ENCODE peak calls at places on chromosomes 11 and 22, in eight cellular contexts. One of them, this sample, is unnamed.

GRCh38 chr11:74820763-74821162 is 72.1 kb downstream of the RNF169 start:
- DNase-seq in spleen: no peak
- DNase-seq in endothelial cell of umbilical vein: peak
- DNase-seq in sigmoid colon: no peak
- DNase-seq in H1: no peak
- DNase-seq in stomach: no peak
- DNase-seq in HepG2: peak
- DNase-seq in transverse colon: no peak
- DNase-seq in this sample: no peak

GRCh38 chr22:19241593-19241906 is 50.0 kb downstream of the CLTCL1 start:
- DNase-seq in sigmoid colon: no peak
- DNase-seq in transverse colon: no peak
- DNase-seq in stomach: no peak
- DNase-seq in HepG2: no peak
- DNase-seq in endothelial cell of umbilical vein: no peak
- DNase-seq in H1: no peak
- DNase-seq in spleen: no peak
- DNase-seq in this sample: no peak

GRCh38 chr11:113001709-113002108 is 40.5 kb downstream of the NCAM1 start:
- DNase-seq in sigmoid colon: no peak
- DNase-seq in stomach: no peak
- DNase-seq in spleen: no peak
- DNase-seq in transverse colon: no peak
- DNase-seq in HepG2: no peak
- DNase-seq in H1: no peak
- DNase-seq in endothelial cell of umbilical vein: no peak
- DNase-seq in this sample: no peak

GRCh38 chr11:34616830-34617504 is 3.9 kb upstream of the EHF start:
- DNase-seq in endothelial cell of umbilical vein: no peak
- DNase-seq in transverse colon: no peak
- DNase-seq in spleen: no peak
- DNase-seq in sigmoid colon: no peak
- DNase-seq in stomach: peak
- DNase-seq in H1: no peak
- DNase-seq in HepG2: no peak
- DNase-seq in this sample: no peak

GRCh38 chr22:28791841-28792490 is 8.4 kb downstream of the XBP1 start:
- DNase-seq in transverse colon: no peak
- DNase-seq in spleen: no peak
- DNase-seq in stomach: no peak
- DNase-seq in endothelial cell of umbilical vein: peak
- DNase-seq in HepG2: no peak
- DNase-seq in H1: no peak
- DNase-seq in sigmoid colon: no peak
- DNase-seq in this sample: no peak

GRCh38 chr11:78140392-78141077 is 1.1 kb upstream of the ALG8 start:
- DNase-seq in stomach: no peak
- DNase-seq in endothelial cell of umbilical vein: no peak
- DNase-seq in sigmoid colon: no peak
- DNase-seq in HepG2: no peak
- DNase-seq in H1: no peak
- DNase-seq in transverse colon: no peak
- DNase-seq in spleen: no peak
- DNase-seq in this sample: no peak

GRCh38 chr11:80495116-80495515 is 1054.3 kb upstream of the TENM4 start:
- DNase-seq in H1: no peak
- DNase-seq in HepG2: no peak
- DNase-seq in sigmoid colon: no peak
- DNase-seq in transverse colon: no peak
- DNase-seq in spleen: no peak
- DNase-seq in endothelial cell of umbilical vein: no peak
- DNase-seq in stomach: no peak
- DNase-seq in this sample: no peak

GRCh38 chr22:36900225-36900624 is 13.2 kb upstream of the CSF2RB start:
- DNase-seq in transverse colon: no peak
- DNase-seq in H1: no peak
- DNase-seq in spleen: no peak
- DNase-seq in HepG2: no peak
- DNase-seq in endothelial cell of umbilical vein: no peak
- DNase-seq in stomach: no peak
- DNase-seq in sigmoid colon: no peak
- DNase-seq in this sample: no peak

GRCh38 chr11:69916806-69917387 is 97.7 kb upstream of the FGF3 start:
- DNase-seq in sigmoid colon: no peak
- DNase-seq in stomach: no peak
- DNase-seq in H1: no peak
- DNase-seq in endothelial cell of umbilical vein: no peak
- DNase-seq in spleen: no peak
- DNase-seq in HepG2: no peak
- DNase-seq in transverse colon: peak
- DNase-seq in this sample: no peak

GRCh38 chr22:30250713-30251267 is 4.2 kb upstream of the LIF start:
- DNase-seq in endothelial cell of umbilical vein: no peak
- DNase-seq in spleen: no peak
- DNase-seq in sigmoid colon: no peak
- DNase-seq in HepG2: no peak
- DNase-seq in H1: no peak
- DNase-seq in stomach: peak
- DNase-seq in transverse colon: no peak
- DNase-seq in this sample: peak

GRCh38 chr11:64838600-64839334 is 5.7 kb downstream of the CDC42BPG start:
- DNase-seq in spleen: no peak
- DNase-seq in stomach: no peak
- DNase-seq in endothelial cell of umbilical vein: no peak
- DNase-seq in sigmoid colon: no peak
- DNase-seq in H1: no peak
- DNase-seq in transverse colon: no peak
- DNase-seq in HepG2: no peak
- DNase-seq in this sample: peak

GRCh38 chr22:41314821-41315220 is 13.5 kb downstream of the ZC3H7B start:
- DNase-seq in stomach: no peak
- DNase-seq in H1: no peak
- DNase-seq in endothelial cell of umbilical vein: no peak
- DNase-seq in sigmoid colon: no peak
- DNase-seq in transverse colon: no peak
- DNase-seq in spleen: no peak
- DNase-seq in HepG2: no peak
- DNase-seq in this sample: no peak

GRCh38 chr11:44590769-44591168 is 25.3 kb downstream of the CD82 start:
- DNase-seq in H1: no peak
- DNase-seq in spleen: no peak
- DNase-seq in sigmoid colon: no peak
- DNase-seq in transverse colon: no peak
- DNase-seq in HepG2: no peak
- DNase-seq in stomach: no peak
- DNase-seq in endothelial cell of umbilical vein: no peak
- DNase-seq in this sample: no peak

GRCh38 chr22:46959369-46959768 is 196.9 kb downstream of the TBC1D22A start:
- DNase-seq in stomach: no peak
- DNase-seq in transverse colon: no peak
- DNase-seq in spleen: no peak
- DNase-seq in HepG2: no peak
- DNase-seq in sigmoid colon: peak
- DNase-seq in endothelial cell of umbilical vein: no peak
- DNase-seq in H1: no peak
- DNase-seq in this sample: peak

GRCh38 chr22:23233746-23234408 is 53.6 kb downstream of the BCR start:
- DNase-seq in stomach: no peak
- DNase-seq in endothelial cell of umbilical vein: no peak
- DNase-seq in H1: no peak
- DNase-seq in HepG2: no peak
- DNase-seq in sigmoid colon: no peak
- DNase-seq in transverse colon: no peak
- DNase-seq in spleen: no peak
- DNase-seq in this sample: no peak

GRCh38 chr11:62104816-62105610 is 18.8 kb upstream of the INCENP start:
- DNase-seq in endothelial cell of umbilical vein: peak
- DNase-seq in stomach: no peak
- DNase-seq in sigmoid colon: no peak
- DNase-seq in spleen: no peak
- DNase-seq in HepG2: no peak
- DNase-seq in H1: no peak
- DNase-seq in transverse colon: no peak
- DNase-seq in this sample: no peak

GRCh38 chr11:8768625-8769333 is 86.2 kb downstream of the RPL27A start:
- DNase-seq in endothelial cell of umbilical vein: no peak
- DNase-seq in spleen: no peak
- DNase-seq in sigmoid colon: no peak
- DNase-seq in transverse colon: no peak
- DNase-seq in HepG2: peak
- DNase-seq in stomach: peak
- DNase-seq in H1: no peak
- DNase-seq in this sample: no peak

GRCh38 chr11:128648711-128649110 is 45.2 kb upstream of the FLI1 start:
- DNase-seq in spleen: no peak
- DNase-seq in H1: no peak
- DNase-seq in sigmoid colon: no peak
- DNase-seq in endothelial cell of umbilical vein: no peak
- DNase-seq in stomach: no peak
- DNase-seq in transverse colon: no peak
- DNase-seq in HepG2: no peak
- DNase-seq in this sample: peak

GRCh38 chr11:14374922-14375630 is 16.1 kb upstream of the RRAS2 start:
- DNase-seq in stomach: no peak
- DNase-seq in sigmoid colon: no peak
- DNase-seq in spleen: no peak
- DNase-seq in endothelial cell of umbilical vein: no peak
- DNase-seq in HepG2: no peak
- DNase-seq in transverse colon: no peak
- DNase-seq in H1: no peak
- DNase-seq in this sample: no peak
- TF ChIP-seq CTCF in stomach: no peak
- TF ChIP-seq CTCF in sigmoid colon: no peak
- TF ChIP-seq CTCF in spleen: no peak
- TF ChIP-seq CTCF in endothelial cell of umbilical vein: peak
- TF ChIP-seq CTCF in HepG2: peak
- TF ChIP-seq CTCF in transverse colon: no peak
- TF ChIP-seq CTCF in H1: peak
- TF ChIP-seq CTCF in this sample: no peak

GRCh38 chr22:38941488-38941987 is 15.9 kb upstream of the APOBEC3A start:
- DNase-seq in H1: no peak
- DNase-seq in stomach: peak
- DNase-seq in endothelial cell of umbilical vein: no peak
- DNase-seq in spleen: no peak
- DNase-seq in transverse colon: no peak
- DNase-seq in sigmoid colon: no peak
- DNase-seq in HepG2: no peak
- DNase-seq in this sample: no peak

GRCh38 chr22:38943181-38943580 is 14.2 kb upstream of the APOBEC3A start:
- DNase-seq in spleen: no peak
- DNase-seq in transverse colon: peak
- DNase-seq in HepG2: no peak
- DNase-seq in endothelial cell of umbilical vein: no peak
- DNase-seq in H1: no peak
- DNase-seq in stomach: peak
- DNase-seq in sigmoid colon: no peak
- DNase-seq in this sample: no peak

GRCh38 chr22:38938925-38939324 is 18.5 kb upstream of the APOBEC3A start:
- DNase-seq in spleen: no peak
- DNase-seq in transverse colon: no peak
- DNase-seq in H1: no peak
- DNase-seq in HepG2: no peak
- DNase-seq in endothelial cell of umbilical vein: no peak
- DNase-seq in stomach: peak
- DNase-seq in sigmoid colon: no peak
- DNase-seq in this sample: peak

GRCh38 chr22:38942702-38943101 is 14.7 kb upstream of the APOBEC3A start:
- DNase-seq in endothelial cell of umbilical vein: no peak
- DNase-seq in H1: no peak
- DNase-seq in spleen: no peak
- DNase-seq in transverse colon: no peak
- DNase-seq in stomach: peak
- DNase-seq in HepG2: no peak
- DNase-seq in sigmoid colon: no peak
- DNase-seq in this sample: no peak

DNA sequence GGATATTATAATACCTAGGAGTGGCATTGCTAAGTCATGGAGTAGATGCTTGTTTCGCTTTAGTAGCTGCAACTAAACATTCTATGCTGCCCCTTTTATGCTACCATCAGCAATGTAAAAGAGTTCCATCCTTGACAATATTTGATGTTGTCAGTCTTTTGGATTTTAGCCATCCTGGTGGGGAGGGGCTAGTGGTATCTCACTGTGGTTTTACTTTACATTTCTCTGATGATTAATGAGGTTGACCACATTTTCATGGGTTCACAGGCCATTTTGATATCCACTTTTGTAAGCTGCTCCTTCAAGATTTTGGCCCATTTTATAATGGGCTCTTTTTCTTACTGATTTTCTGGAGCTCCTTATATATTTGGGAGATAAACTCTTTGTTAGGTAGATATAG is 16.4 kb upstream of the APOBEC3A start:
- DNase-seq in transverse colon: no peak
- DNase-seq in sigmoid colon: no peak
- DNase-seq in spleen: no peak
- DNase-seq in HepG2: no peak
- DNase-seq in endothelial cell of umbilical vein: no peak
- DNase-seq in H1: no peak
- DNase-seq in stomach: no peak
- DNase-seq in this sample: no peak
- TF ChIP-seq POLR2A in transverse colon: no peak
- TF ChIP-seq POLR2A in sigmoid colon: no peak
- TF ChIP-seq POLR2A in spleen: no peak
- TF ChIP-seq POLR2A in HepG2: no peak
- TF ChIP-seq POLR2A in endothelial cell of umbilical vein: no peak
- TF ChIP-seq POLR2A in H1: no peak
- TF ChIP-seq POLR2A in stomach: no peak
- TF ChIP-seq POLR2A in this sample: no peak

DNA sequence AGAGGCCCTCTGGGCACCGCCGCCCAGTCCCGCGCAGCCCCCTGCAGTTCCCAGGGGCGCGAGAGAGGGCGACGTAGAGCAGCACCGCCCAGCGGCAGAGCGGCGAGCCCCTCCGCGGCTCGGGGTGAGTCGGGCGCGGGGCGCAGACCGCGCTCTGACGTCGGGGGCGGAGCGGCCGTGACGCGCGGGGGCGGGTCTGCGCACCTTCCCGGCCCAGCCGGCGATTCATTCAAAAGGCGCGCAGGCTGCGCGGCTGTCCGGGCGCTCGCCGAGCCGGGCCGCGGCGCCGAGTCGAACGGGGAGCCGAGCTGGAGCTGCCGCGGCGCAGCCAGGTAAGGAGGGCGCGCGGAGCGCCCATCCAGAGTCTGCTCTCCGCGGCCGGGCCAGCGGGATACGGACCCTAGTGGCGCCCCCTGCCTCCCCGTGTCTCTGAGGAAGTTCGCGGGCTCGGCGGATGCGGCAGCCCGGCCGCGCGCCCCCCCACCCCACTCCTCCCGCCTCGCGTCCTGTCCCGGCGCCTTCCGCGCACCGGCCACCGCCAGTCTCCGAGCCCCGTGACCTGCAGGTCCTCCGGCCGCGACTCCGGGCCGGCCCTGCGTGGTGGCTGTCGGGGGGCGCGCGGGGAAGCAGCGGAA is at the start of gene RELT:
- DNase-seq in endothelial cell of umbilical vein: peak
- DNase-seq in HepG2: peak
- DNase-seq in H1: peak
- DNase-seq in transverse colon: peak
- DNase-seq in spleen: peak
- DNase-seq in sigmoid colon: peak
- DNase-seq in stomach: peak
- DNase-seq in this sample: peak
- TF ChIP-seq POLR2AphosphoS5 in endothelial cell of umbilical vein: peak
- TF ChIP-seq POLR2AphosphoS5 in HepG2: peak
- TF ChIP-seq POLR2AphosphoS5 in H1: peak
- TF ChIP-seq POLR2AphosphoS5 in transverse colon: peak
- TF ChIP-seq POLR2AphosphoS5 in spleen: peak
- TF ChIP-seq POLR2AphosphoS5 in sigmoid colon: peak
- TF ChIP-seq POLR2AphosphoS5 in stomach: peak
- TF ChIP-seq POLR2AphosphoS5 in this sample: peak

GRCh38 chr11:35968386-35969088 is 24.7 kb downstream of the LDLRAD3 start:
- DNase-seq in endothelial cell of umbilical vein: no peak
- DNase-seq in HepG2: no peak
- DNase-seq in H1: no peak
- DNase-seq in stomach: no peak
- DNase-seq in sigmoid colon: no peak
- DNase-seq in transverse colon: no peak
- DNase-seq in spleen: no peak
- DNase-seq in this sample: no peak
- TF ChIP-seq CTCF in endothelial cell of umbilical vein: no peak
- TF ChIP-seq CTCF in HepG2: no peak
- TF ChIP-seq CTCF in H1: no peak
- TF ChIP-seq CTCF in stomach: no peak
- TF ChIP-seq CTCF in sigmoid colon: no peak
- TF ChIP-seq CTCF in transverse colon: no peak
- TF ChIP-seq CTCF in spleen: no peak
- TF ChIP-seq CTCF in this sample: no peak